ENCODE peak calls at places on chromosomes 4 and X, in seven cellular contexts. V, G, Z, R, Q, H and S are unnamed samples.

GRCh38 chr4:154622598-154622997 is 10.1 kb upstream of the FGG start:
- DNase-seq in V (peak), G (peak), Z (no peak), R (peak), Q (peak), H (no peak), S (peak)

GRCh38 chr4:183257808-183258207 is 62.3 kb downstream of the CLDN22 start:
- DNase-seq in V (no peak), G (no peak), Z (no peak), R (no peak), Q (no peak), H (no peak), S (no peak)

GRCh38 chr4:148022975-148023374 is 291.1 kb downstream of the ARHGAP10 start:
- DNase-seq in V (no peak), G (no peak), Z (no peak), R (no peak), Q (no peak), H (no peak), S (no peak)

GRCh38 chr4:111512081-111512774 is 633.0 kb upstream of the FAM241A start:
- DNase-seq in V (peak), G (peak), Z (no peak), R (no peak), Q (peak), H (no peak), S (peak)

GRCh38 chrX:108464604-108465003 is 25.0 kb downstream of the COL4A5 start:
- DNase-seq in V (peak), G (no peak), Z (no peak), R (no peak), Q (peak), H (no peak), S (no peak)

GRCh38 chrX:101409043-101409442 is 1.0 kb downstream of the HNRNPH2 start:
- DNase-seq in V (no peak), G (no peak), Z (no peak), R (no peak), Q (no peak), H (no peak), S (no peak)

GRCh38 chr4:38154681-38155588 is 194.7 kb downstream of the PTTG2 start:
- DNase-seq in V (no peak), G (peak), Z (no peak), R (peak), Q (no peak), H (peak), S (peak)

GRCh38 chr4:7279902-7280301 is 87.6 kb downstream of the SORCS2 start:
- DNase-seq in V (no peak), G (no peak), Z (no peak), R (no peak), Q (no peak), H (no peak), S (peak)